ENCODE peak calls at places on chromosomes 11 and 22, in four cellular contexts. G is H1, Q is GM12878, D is K562. R is an unnamed sample.
A peak's percentile ranks its signal among the peaks of the same experiment; 100 is the strongest.

GRCh38 chr11:64000740-64001514 is 14.7 kb downstream of the OTUB1 start:
- DNase-seq in Q (no peak), D (no peak), G (no peak), R (no peak)

GRCh38 chr22:25661067-25661466 is 80.9 kb upstream of the MYO18B start:
- DNase-seq in G (no peak), Q (no peak), D (no peak), R (peak; percentile 31)

GRCh38 chr11:122137081-122137793 is 21.2 kb upstream of the BLID start:
- DNase-seq in G (no peak), Q (no peak), D (no peak), R (no peak)

GRCh38 chr11:44934735-44935250 is 15.9 kb downstream of the TP53I11 start:
- DNase-seq in D (no peak), Q (no peak), G (no peak), R (no peak)

GRCh38 chr11:16843307-16843706 is 104.9 kb downstream of the C11orf58 start:
- DNase-seq in D (peak; percentile 29), G (no peak), Q (no peak), R (peak; percentile 44)

GRCh38 chr22:37784829-37785495 is 22.8 kb upstream of the GCAT start:
- DNase-seq in D (no peak), G (no peak), Q (no peak), R (peak; percentile 17)

GRCh38 chr11:32960553-32961164 is 55.0 kb upstream of the DEPDC7 start:
- DNase-seq in G (no peak), Q (peak; percentile 21), D (no peak), R (peak; percentile 30)

GRCh38 chr22:43013355-43014061 is 1.4 kb downstream of the PACSIN2 start:
- DNase-seq in G (no peak), Q (no peak), D (no peak), R (no peak)

GRCh38 chr11:96328395-96329010 is 14.5 kb downstream of the MAML2 start:
- DNase-seq in D (peak; percentile 50), G (no peak), Q (no peak), R (no peak)

GRCh38 chr11:1864831-1865665 is 12.2 kb downstream of the LSP1 start:
- DNase-seq in G (no peak), D (no peak), Q (no peak), R (peak; percentile 77)

GRCh38 chr11:129141748-129142475 is 50.2 kb downstream of the ARHGAP32 start:
- DNase-seq in G (no peak), Q (no peak), D (no peak), R (no peak)

GRCh38 chr11:66981976-66982578 is 7.0 kb downstream of the C11orf86 start:
- DNase-seq in G (no peak), Q (no peak), D (peak; percentile 72), R (peak; percentile 78)

GRCh38 chr22:20514658-20515406 is 7.4 kb downstream of the MED15 start:
- DNase-seq in D (no peak), Q (no peak), G (no peak), R (no peak)

GRCh38 chr11:84518601-84519183 is 1108.5 kb downstream of the DLG2 start:
- DNase-seq in G (no peak), Q (no peak), D (no peak), R (peak; percentile 44)
- H3K27ac ChIP-seq in G (no peak overlapping the region), Q (no peak overlapping the region), D (no peak overlapping the region), R (no peak overlapping the region)

DNA sequence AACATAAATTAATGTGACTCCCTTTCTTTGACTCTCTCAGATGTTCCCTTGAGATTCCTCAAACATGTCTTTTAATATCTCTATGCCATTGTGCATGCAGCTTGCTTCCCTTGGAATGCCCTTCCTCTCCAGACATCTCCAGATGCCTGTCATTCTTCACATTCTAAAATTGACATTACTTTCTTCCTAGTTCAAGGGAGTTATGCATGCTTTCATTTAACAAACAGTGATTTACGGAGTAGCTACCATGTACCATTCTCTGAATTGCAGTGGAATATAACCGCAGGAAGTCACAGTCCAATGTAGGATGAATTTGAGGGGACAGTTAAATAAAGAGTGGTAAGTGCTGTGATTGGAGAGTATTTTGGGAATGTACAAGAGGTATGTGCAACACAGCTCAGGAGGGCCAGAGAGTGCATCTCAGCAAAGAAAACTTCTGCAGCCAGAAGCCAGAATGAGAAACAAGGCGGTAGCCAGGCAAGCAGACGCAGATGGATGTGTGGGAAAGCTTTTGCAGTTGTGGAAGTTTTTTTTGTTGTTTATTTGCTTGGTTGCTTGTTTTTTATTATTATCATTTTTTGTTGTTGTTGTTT is 18.7 kb downstream of the MMP10 start:
- DNase-seq in Q (no peak), G (no peak), D (no peak), R (no peak)
- TF ChIP-seq NRF1 in Q (no peak), G (no peak), D (no peak), R (no peak)

GRCh38 chr11:10954184-10954583 is 96.3 kb upstream of the ZBED5 start:
- DNase-seq in D (no peak), G (no peak), Q (no peak), R (no peak)
- H3K27ac ChIP-seq in D (no peak overlapping the region), G (no peak overlapping the region), Q (no peak overlapping the region), R (no peak overlapping the region)

DNA sequence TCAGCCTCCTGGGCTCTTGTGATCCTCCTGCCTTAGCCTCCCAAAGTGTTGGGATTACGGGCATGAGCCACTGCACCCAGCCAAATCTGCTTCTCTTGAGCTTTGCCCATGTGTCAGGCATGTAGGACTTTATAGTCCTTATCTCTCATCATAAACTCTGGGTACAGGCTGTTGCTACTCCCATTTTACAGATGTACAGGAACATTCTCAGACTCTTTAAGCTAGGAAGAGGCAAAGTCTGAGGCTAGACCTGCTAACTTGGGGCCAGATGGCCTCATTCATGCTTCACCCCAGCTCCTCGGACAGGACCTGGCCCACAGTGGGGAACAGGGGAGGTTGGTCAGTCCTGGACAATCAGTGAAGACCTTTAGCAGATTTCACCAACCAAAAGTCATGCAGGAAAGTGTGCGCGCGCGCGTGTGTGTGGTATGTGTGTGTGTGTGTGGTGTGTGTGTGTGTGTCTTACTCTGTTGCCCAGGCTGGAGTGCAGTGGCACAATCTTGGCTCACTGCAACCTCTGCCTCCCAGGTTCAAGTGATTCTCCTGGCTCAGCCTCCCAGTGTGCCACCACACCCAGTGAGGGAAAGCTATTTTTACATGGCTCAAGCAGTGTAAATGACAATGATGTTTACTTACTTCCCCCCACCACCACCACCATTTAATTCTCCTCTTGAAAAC is 23.8 kb downstream of the YDJC start:
- DNase-seq in Q (no peak), G (no peak), D (no peak), R (no peak)
- TF ChIP-seq NRF1 in Q (no peak), G (no peak), D (no peak), R (no peak)

GRCh38 chr11:62542111-62542745 is 4.4 kb downstream of the AHNAK start:
- DNase-seq in Q (no peak), G (no peak), D (no peak), R (no peak)
- H3K27ac ChIP-seq in Q (peak overlapping the region; percentile 95), G (no peak overlapping the region), D (peak overlapping the region; percentile 20), R (peak overlapping the region; percentile 82)

GRCh38 chr11:50275133-50275532 is 242.5 kb downstream of the OR4C45 start:
- DNase-seq in Q (no peak), D (no peak), G (no peak), R (no peak)
- TF ChIP-seq NRF1 in Q (no peak), D (no peak), G (no peak), R (no peak)

DNA sequence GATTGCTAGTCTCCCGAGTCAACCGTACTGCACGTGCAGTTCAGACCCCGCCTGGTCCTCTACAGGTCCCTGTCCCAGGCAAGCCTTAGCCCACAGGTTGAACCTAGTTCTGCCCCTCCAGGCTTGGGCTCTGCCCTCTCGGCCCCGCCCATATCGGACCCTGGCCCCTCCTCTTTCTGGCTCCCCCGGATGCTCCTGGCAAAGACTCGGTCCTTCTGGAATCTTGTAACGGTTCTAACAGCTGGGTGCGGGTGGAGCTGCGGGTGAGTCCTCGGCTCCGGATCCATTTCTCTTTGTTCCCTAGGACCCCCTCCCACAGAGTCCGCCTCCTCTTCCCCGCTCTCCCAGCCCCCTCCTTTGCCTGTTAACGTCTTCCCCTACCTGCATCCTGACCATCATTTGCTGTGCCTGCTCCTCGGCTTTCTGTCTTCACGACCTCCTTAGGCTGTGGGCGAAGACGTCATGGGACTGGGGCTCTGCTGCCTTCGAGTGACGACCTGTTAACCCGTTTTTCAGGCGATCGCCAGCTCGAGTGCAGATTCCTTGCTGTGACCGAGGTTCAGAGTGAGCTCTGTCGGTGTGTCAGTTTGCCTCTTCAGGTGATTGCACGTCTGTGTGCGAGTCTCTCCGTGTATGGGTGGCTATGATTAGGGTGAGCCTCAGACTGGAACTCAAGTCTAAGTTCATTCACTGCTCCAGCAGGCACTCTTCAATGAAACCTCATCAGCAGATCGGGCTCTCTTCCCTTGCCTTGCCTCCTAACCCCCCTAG is at the start of gene DNHD1:
- DNase-seq in G (peak; percentile 33), Q (no peak), D (peak; percentile 39), R (no peak)
- H3K27ac ChIP-seq in G (no peak within 1 kb of the TSS), Q (no peak within 1 kb of the TSS), D (no peak within 1 kb of the TSS), R (no peak within 1 kb of the TSS)

DNA sequence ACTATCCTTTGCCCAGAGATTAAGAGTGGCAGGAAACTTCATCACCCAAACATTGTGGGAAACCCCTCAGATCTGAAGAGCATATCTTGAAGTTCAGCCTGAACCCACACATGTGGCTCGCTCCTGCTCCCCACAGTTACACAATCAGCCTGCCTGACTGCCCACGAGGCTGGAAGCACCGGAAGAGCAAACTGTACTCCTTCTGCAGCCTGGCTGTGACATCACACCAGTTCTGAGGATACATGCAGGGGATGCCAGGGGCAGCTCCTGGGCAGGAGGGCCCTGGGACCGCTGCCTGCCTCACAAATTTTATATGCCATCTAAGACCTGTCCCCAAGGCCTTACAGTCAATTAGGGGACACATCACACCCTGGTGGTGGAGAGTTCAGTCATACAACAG is 444.4 kb downstream of the BUD13 start:
- DNase-seq in D (no peak), Q (no peak), G (no peak), R (no peak)
- TF ChIP-seq NRF1 in D (no peak), Q (no peak), G (no peak), R (no peak)

GRCh38 chr11:78063440-78064181 is at the start of gene THRSP:
- DNase-seq in G (no peak), D (no peak), Q (no peak), R (no peak)
- H3K27ac ChIP-seq in G (no peak within 1 kb of the TSS), D (no peak within 1 kb of the TSS), Q (no peak within 1 kb of the TSS), R (no peak within 1 kb of the TSS)

DNA sequence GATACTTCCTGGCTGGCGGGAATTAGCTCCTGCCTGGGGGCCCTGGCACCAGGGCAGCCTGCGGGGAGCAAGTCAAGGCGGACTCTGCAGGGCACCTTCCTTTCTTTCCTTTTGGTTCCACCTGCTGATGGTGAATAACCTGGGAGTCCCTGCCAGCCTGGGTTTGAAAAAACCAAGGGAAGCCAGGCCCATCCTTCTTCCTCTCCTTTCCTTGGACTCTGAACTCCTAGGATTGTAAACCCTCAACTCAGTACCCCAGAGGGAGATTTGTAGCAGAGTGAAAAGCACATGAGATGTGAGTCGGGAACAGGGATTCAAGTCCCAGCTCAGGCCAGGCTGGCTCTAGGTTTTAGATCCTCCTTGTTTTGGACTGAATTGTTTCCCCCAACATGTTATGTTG is 216.8 kb downstream of the CEP164 start:
- DNase-seq in G (no peak), Q (no peak), D (no peak), R (no peak)
- TF ChIP-seq NRF1 in G (no peak), Q (no peak), D (no peak), R (no peak)